ENCODE peak calls at places on chromosomes 3 and 15, in nine cellular contexts. Y, A, F, T, H, L, C, E and O are unnamed samples.

GRCh38 chr3:197600796-197601565 is 45.2 kb upstream of the BDH1 start:
- DNase-seq in H (no peak), E (no peak), F (no peak), A (no peak), Y (no peak), T (no peak), C (no peak), L (no peak), O (peak)

GRCh38 chr3:38404286-38404685 is 49.4 kb upstream of the ACVR2B start:
- DNase-seq in E (peak), H (no peak), T (no peak), A (peak), F (no peak), C (no peak), L (peak), Y (no peak), O (peak)

GRCh38 chr3:72821170-72821781 is 27.0 kb downstream of the SHQ1 start:
- DNase-seq in A (no peak), C (no peak), Y (no peak), H (peak), E (no peak), T (peak), L (peak), F (no peak), O (no peak)

GRCh38 chr3:42691861-42692666 is 6.7 kb downstream of the KLHL40 start:
- DNase-seq in Y (no peak), L (no peak), E (no peak), A (no peak), F (no peak), C (no peak), H (no peak), T (no peak), O (no peak)

GRCh38 chr15:82135645-82136044 is 89.8 kb upstream of the MEX3B start:
- DNase-seq in H (no peak), Y (no peak), T (no peak), F (no peak), A (no peak), C (no peak), E (no peak), L (no peak), O (no peak)

GRCh38 chr3:152244156-152244888 is 24.4 kb upstream of the MBNL1 start:
- DNase-seq in E (no peak), Y (no peak), H (peak), C (no peak), T (no peak), A (no peak), L (no peak), F (no peak), O (no peak)

GRCh38 chr3:78967061-78967460 is 800.7 kb downstream of the ROBO1 start:
- DNase-seq in C (no peak), E (no peak), T (no peak), F (no peak), Y (no peak), H (peak), L (no peak), A (no peak), O (no peak)

GRCh38 chr3:58880182-58880581 is 169.6 kb downstream of the CFAP20DC start:
- DNase-seq in F (no peak), Y (no peak), H (no peak), E (no peak), A (no peak), C (no peak), L (no peak), T (no peak), O (peak)

GRCh38 chr15:96416218-96416933 is 85.9 kb downstream of the NR2F2 start:
- DNase-seq in L (no peak), A (no peak), Y (no peak), F (no peak), H (no peak), E (no peak), T (no peak), C (no peak), O (no peak)

GRCh38 chr3:141379250-141379872 is 11.1 kb downstream of the ZBTB38 start:
- DNase-seq in L (no peak), E (no peak), C (no peak), H (peak), F (no peak), A (no peak), Y (no peak), T (no peak), O (no peak)

DNA sequence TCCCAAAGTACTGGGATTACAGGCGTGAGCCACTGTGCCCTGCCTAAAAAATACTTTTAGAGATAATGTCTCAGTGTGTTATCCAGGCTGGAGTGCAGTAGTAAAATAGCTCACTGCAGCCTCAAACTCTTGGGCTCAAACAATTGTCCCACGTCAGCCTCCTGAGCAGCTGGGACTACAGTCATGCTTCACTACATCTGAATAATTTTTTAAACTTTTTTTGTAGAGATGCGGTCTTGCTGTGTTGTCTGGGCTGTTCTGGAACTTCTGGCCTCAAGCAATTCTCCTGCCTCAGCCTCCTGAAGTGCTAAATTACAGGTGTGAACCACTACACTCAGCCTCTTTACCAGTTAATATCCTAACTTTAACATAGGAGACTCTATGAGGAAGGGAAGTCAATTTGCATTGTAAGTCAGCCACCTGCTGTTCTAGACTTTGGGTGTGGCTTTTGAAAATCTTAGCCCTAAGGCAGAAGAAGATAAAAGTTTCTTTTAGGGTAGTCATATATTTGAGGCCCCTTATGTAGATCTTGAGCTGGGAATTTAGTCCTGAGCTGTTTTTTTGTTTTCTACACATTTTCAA is 78.2 kb upstream of the RASGRP1 start:
- DNase-seq in H (peak), T (no peak), Y (no peak), A (no peak), E (no peak), C (no peak), L (no peak), F (no peak), O (no peak)
- H3K4me3 ChIP-seq in H (no peak), T (no peak), Y (no peak), A (no peak), E (no peak), C (no peak), L (no peak), F (no peak), O (no peak)

GRCh38 chr15:74785716-74786032 is 3.8 kb downstream of the CSK start:
- DNase-seq in Y (no peak), A (no peak), C (no peak), H (peak), L (no peak), T (no peak), E (no peak), F (no peak), O (no peak)
- H3K4me3 ChIP-seq in Y (no peak), A (no peak), C (no peak), H (peak), L (no peak), T (peak), E (no peak), F (no peak), O (no peak)

GRCh38 chr15:101795455-101795854 is 7.9 kb upstream of the OR4F6 start:
- DNase-seq in E (no peak), T (no peak), A (no peak), L (no peak), H (no peak), F (no peak), Y (no peak), C (no peak), O (peak)
- H3K4me3 ChIP-seq in E (no peak), T (no peak), A (no peak), L (no peak), H (no peak), F (no peak), Y (no peak), C (no peak), O (no peak)

DNA sequence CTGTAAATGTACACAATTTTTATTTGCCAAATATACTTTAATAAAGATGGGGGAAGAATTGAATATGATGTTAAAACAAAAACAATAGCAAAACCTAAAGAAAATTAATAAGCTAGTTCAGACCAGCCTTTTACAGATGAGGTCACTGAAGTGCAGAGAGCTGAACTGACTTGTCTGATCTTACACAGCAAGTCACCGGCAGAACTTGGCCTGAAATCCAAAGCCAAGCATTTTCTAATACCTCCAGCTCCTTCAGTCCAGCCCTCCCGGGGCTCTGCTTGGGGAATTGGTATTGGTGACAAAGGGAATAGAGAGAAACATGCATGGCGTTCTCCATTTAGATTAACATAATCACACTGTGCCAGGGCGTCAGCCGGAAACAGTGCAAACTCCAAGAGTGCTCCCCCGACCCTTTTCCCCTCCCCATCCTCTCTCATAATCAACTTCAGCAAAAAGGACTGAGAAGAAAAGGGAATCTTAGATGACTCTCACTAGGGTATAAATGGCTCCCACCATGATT is 14.1 kb upstream of the ZSCAN2 start:
- DNase-seq in Y (no peak), H (no peak), F (no peak), T (no peak), E (no peak), A (no peak), C (no peak), L (no peak), O (peak)
- H3K4me3 ChIP-seq in Y (no peak), H (no peak), F (no peak), T (no peak), E (no peak), A (no peak), C (no peak), L (no peak), O (no peak)

GRCh38 chr15:50881121-50882048 is 27.1 kb upstream of the AP4E1 start:
- DNase-seq in Y (no peak), F (no peak), E (no peak), T (no peak), A (no peak), H (peak), C (no peak), L (no peak), O (peak)

GRCh38 chr15:50880651-50881114 is 27.8 kb upstream of the AP4E1 start:
- DNase-seq in T (no peak), Y (no peak), E (no peak), H (peak), L (no peak), F (no peak), C (no peak), A (no peak), O (peak)

GRCh38 chr15:50880221-50880620 is 28.3 kb upstream of the AP4E1 start:
- DNase-seq in A (no peak), E (no peak), F (no peak), C (no peak), H (no peak), L (no peak), Y (no peak), T (no peak), O (no peak)

GRCh38 chr15:50876989-50877360 is 31.5 kb upstream of the AP4E1 start:
- DNase-seq in T (no peak), E (peak), F (peak), A (peak), L (peak), H (peak), Y (peak), C (peak), O (peak)

GRCh38 chr15:50879016-50879415 is 29.5 kb upstream of the AP4E1 start:
- DNase-seq in E (no peak), T (no peak), Y (no peak), A (no peak), C (no peak), L (no peak), H (peak), F (no peak), O (no peak)
- H3K4me3 ChIP-seq in E (no peak), T (no peak), Y (no peak), A (no peak), C (no peak), L (no peak), H (no peak), F (no peak), O (no peak)

GRCh38 chr3:11847607-11848006 is 922 bp upstream of the TAMM41 start:
- DNase-seq in Y (no peak), L (no peak), H (no peak), T (no peak), C (no peak), A (no peak), F (no peak), E (no peak), O (no peak)
- H3K4me3 ChIP-seq in Y (peak), L (no peak), H (no peak), T (no peak), C (no peak), A (no peak), F (no peak), E (no peak), O (no peak)